ENCODE peak calls at places on chromosome 19, in four cellular contexts. T is mesendoderm, P is H1, F is IMR-90. C is an unnamed sample.

GRCh38 chr19:54168174-54168917 is 4.6 kb downstream of the TMC4 start:
- DNase-seq in T (peak), P (peak), F (peak), C (peak)

GRCh38 chr19:8880864-8881488 is 48.8 kb downstream of the MBD3L1 start:
- DNase-seq in F (no peak), P (no peak), T (no peak), C (no peak)

GRCh38 chr19:55075366-55075998 is at the start of gene EPS8L1:
- DNase-seq in T (peak), P (peak), F (no peak), C (peak)

GRCh38 chr19:50492303-50493052 is 15.8 kb upstream of the GARIN5A start:
- DNase-seq in P (no peak), T (peak), F (no peak), C (peak)

GRCh38 chr19:7850975-7851622 is 21.1 kb downstream of the EVI5L start:
- DNase-seq in P (no peak), T (no peak), F (no peak), C (no peak)

GRCh38 chr19:54188224-54188871 is 1.0 kb downstream of the MBOAT7 start:
- DNase-seq in P (no peak), T (peak), F (peak), C (peak)

GRCh38 chr19:4291200-4291732 is 10.9 kb downstream of the TMIGD2 start:
- DNase-seq in P (no peak), T (no peak), F (no peak), C (no peak)

GRCh38 chr19:48271531-48272151 is 1.8 kb downstream of the ZNF114 start:
- DNase-seq in P (peak), T (peak), F (peak), C (peak)

GRCh38 chr19:47539747-47540311 is 25.0 kb upstream of the NAPA start:
- DNase-seq in P (no peak), T (no peak), F (no peak), C (no peak)

GRCh38 chr19:49691243-49692101 is 556 bp downstream of the CPT1C start:
- DNase-seq in P (peak), F (peak), T (peak), C (peak)

GRCh38 chr19:41264581-41265375 is 606 bp downstream of the HNRNPUL1 start:
- DNase-seq in T (peak), P (no peak), F (peak), C (peak)

GRCh38 chr19:47767349-47767748 is 11.2 kb upstream of the SELENOW start:
- DNase-seq in P (no peak), F (no peak), T (no peak), C (no peak)

GRCh38 chr19:51548213-51548651 is 16.8 kb upstream of the SIGLEC6 start:
- DNase-seq in T (no peak), P (no peak), F (no peak), C (no peak)

GRCh38 chr19:750640-751423 is at the start of gene MISP:
- DNase-seq in T (no peak), P (no peak), F (no peak), C (no peak)

GRCh38 chr19:11931051-11931450 is 6.1 kb downstream of the ZNF700 start:
- DNase-seq in F (peak), P (no peak), T (no peak), C (no peak)

GRCh38 chr19:32407004-32407992 is 1.7 kb downstream of the DPY19L3 start:
- DNase-seq in F (peak), T (peak), P (no peak), C (no peak)

GRCh38 chr19:1672038-1672768 is 19.8 kb upstream of the TCF3 start:
- DNase-seq in T (no peak), P (peak), F (peak), C (peak)

GRCh38 chr19:50030937-50031336 is 5.1 kb downstream of the ZNF473 start:
- DNase-seq in P (no peak), T (no peak), F (no peak), C (no peak)

GRCh38 chr19:57559008-57559403 is 657 bp downstream of the ZNF550 start:
- DNase-seq in P (no peak), T (peak), F (no peak), C (peak)

GRCh38 chr19:12871681-12872080 is 9.6 kb downstream of the DNASE2 start:
- DNase-seq in P (no peak), F (no peak), T (no peak), C (no peak)

GRCh38 chr19:45331411-45331810 is 8.7 kb upstream of the CKM start:
- DNase-seq in F (no peak), P (no peak), T (no peak), C (peak)

GRCh38 chr19:28956421-28956820 is 256.5 kb downstream of the UQCRFS1 start:
- DNase-seq in T (no peak), F (no peak), P (no peak), C (no peak)

GRCh38 chr19:21851596-21852345 is 15.8 kb upstream of the ZNF43 start:
- DNase-seq in F (peak), P (peak), T (peak), C (peak)

GRCh38 chr19:31583148-31583547 is 233.9 kb upstream of the TSHZ3 start:
- DNase-seq in T (no peak), F (no peak), P (no peak), C (peak)

GRCh38 chr19:46616631-46617322 is 8.1 kb downstream of the PTGIR start:
- DNase-seq in P (peak), F (peak), T (peak), C (peak)

GRCh38 chr19:13764821-13765394 is 586 bp downstream of the MRI1 start:
- DNase-seq in P (peak), T (no peak), F (no peak), C (no peak)

GRCh38 chr19:5292843-5293606 is 47.6 kb downstream of the PTPRS start:
- DNase-seq in F (peak), T (peak), P (no peak), C (peak)

GRCh38 chr19:50777830-50778303 is 7.6 kb downstream of the GPR32 start:
- DNase-seq in P (no peak), T (peak), F (peak), C (peak)

GRCh38 chr19:29260477-29261317 is 47.7 kb upstream of the UQCRFS1 start:
- DNase-seq in P (peak), T (peak), F (peak), C (peak)

GRCh38 chr19:53506728-53507127 is 31.2 kb upstream of the ZNF331 start:
- DNase-seq in P (no peak), F (no peak), T (peak), C (no peak)

GRCh38 chr19:14181906-14182305 is 24.1 kb downstream of the ADGRL1 start:
- DNase-seq in F (no peak), P (no peak), T (no peak), C (no peak)

GRCh38 chr19:48395170-48395455 is 1.6 kb downstream of the GRIN2D start:
- DNase-seq in P (no peak), T (no peak), F (no peak), C (no peak)

GRCh38 chr19:49340069-49340864 is 5.1 kb downstream of the CD37 start:
- DNase-seq in P (peak), T (peak), F (no peak), C (peak)

GRCh38 chr19:5314012-5314906 is 26.4 kb downstream of the PTPRS start:
- DNase-seq in P (no peak), T (no peak), F (peak), C (no peak)

GRCh38 chr19:16825312-16826168 is 3.7 kb upstream of the SIN3B start:
- DNase-seq in F (peak), T (peak), P (peak), C (peak)

GRCh38 chr19:46847528-46847927 is 3.1 kb downstream of the AP2S1 start:
- DNase-seq in P (no peak), F (no peak), T (no peak), C (no peak)

GRCh38 chr19:28519950-28520861 is 692.7 kb downstream of the UQCRFS1 start:
- DNase-seq in P (peak), T (no peak), F (no peak), C (no peak)

GRCh38 chr19:591099-591958 is 1.6 kb downstream of the HCN2 start:
- DNase-seq in T (no peak), F (no peak), P (peak), C (no peak)

GRCh38 chr19:44005968-44006367 is 3.2 kb downstream of the ZNF230 start:
- DNase-seq in F (peak), P (no peak), T (no peak), C (no peak)

GRCh38 chr19:44007473-44007872 is 4.7 kb downstream of the ZNF230 start:
- DNase-seq in F (no peak), T (no peak), P (no peak), C (no peak)

GRCh38 chr19:44002212-44002565 is 568 bp upstream of the ZNF230 start:
- DNase-seq in T (no peak), P (no peak), F (peak), C (no peak)

GRCh38 chr19:44002566-44003460 is at the start of gene ZNF230:
- DNase-seq in P (peak), F (peak), T (peak), C (peak)

DNA sequence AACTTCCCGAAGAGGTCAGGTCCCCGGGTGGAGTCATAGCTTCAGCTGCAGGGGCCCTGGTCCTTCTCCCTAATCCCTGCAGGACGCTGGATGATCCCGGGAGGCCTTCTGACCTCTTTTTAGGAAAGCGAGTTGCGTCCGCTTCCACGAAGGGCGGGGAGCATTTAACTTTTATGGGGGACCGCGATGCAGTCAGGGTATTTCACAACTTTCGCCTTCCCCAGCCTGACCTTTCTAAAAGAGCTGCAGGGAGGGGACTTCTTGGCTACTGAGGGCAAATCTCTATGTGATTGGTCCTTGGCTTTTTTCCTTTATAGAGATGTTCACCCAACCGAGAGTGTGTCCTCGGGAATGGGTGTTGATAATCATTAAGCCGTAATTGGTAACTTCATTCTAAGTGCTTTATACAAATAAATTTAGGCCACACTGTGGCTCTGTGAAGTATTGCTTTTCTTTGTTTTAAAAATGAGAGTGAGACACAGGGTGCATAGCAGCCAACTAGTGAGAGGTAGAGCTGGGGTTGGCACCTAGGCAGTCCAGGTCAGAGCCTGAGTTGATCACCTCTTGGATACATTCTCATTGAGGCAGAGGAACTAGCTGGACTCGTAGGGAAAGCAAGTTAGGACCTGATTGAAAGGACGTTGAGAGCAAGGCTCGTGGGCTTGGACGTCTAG is 841 bp downstream of the ZNF230 start:
- DNase-seq in P (peak), T (no peak), F (no peak), C (no peak)
- H4K5ac ChIP-seq in P (no peak), T (no peak), F (peak), C (no peak)

GRCh38 chr19:19816679-19817078 is 4.9 kb downstream of the ZNF506 start:
- DNase-seq in F (no peak), P (no peak), T (peak), C (no peak)
- H4K5ac ChIP-seq in F (no peak), P (no peak), T (no peak), C (no peak)

GRCh38 chr19:38837656-38838121 is 6.1 kb upstream of the ECH1 start:
- DNase-seq in F (peak), P (no peak), T (peak), C (no peak)
- H4K5ac ChIP-seq in F (no peak), P (no peak), T (no peak), C (no peak)

DNA sequence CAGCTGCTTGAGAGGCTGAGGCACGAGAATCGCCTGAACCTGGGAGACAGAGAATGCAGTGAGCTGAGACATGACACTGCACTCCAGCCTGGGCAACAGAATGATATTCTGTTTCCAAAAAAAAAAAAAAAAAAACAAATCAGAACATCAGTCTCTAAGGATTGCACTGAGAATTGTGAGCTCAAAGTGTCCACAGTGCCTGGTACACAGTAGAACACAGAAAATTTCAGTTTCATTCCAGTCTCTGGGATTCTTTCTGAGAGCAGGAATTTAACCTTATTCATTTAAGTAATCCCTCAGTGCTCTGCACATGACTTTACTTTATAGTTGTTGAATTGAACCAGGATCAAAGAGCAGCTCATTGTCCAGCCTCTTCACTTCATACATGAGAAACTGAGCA is 25.9 kb upstream of the GATAD2A start:
- DNase-seq in F (no peak), P (no peak), T (no peak), C (no peak)
- H4K5ac ChIP-seq in F (no peak), P (no peak), T (no peak), C (no peak)

GRCh38 chr19:17957887-17958286 is 9.0 kb upstream of the KCNN1 start:
- DNase-seq in T (no peak), P (no peak), F (no peak), C (no peak)
- H4K5ac ChIP-seq in T (no peak), P (no peak), F (no peak), C (no peak)

GRCh38 chr19:3186377-3186688 is 603 bp downstream of the NCLN start:
- DNase-seq in T (no peak), P (no peak), F (no peak), C (no peak)
- H4K5ac ChIP-seq in T (no peak), P (no peak), F (no peak), C (no peak)

GRCh38 chr19:39660661-39661060 is 4.9 kb downstream of the LGALS16 start:
- DNase-seq in T (no peak), F (no peak), P (no peak), C (no peak)

GRCh38 chr19:39655613-39656012 is at the start of gene LGALS16:
- DNase-seq in T (no peak), F (no peak), P (no peak), C (no peak)

GRCh38 chr19:39661565-39661964 is 5.9 kb downstream of the LGALS16 start:
- DNase-seq in T (no peak), F (no peak), P (no peak), C (no peak)

DNA sequence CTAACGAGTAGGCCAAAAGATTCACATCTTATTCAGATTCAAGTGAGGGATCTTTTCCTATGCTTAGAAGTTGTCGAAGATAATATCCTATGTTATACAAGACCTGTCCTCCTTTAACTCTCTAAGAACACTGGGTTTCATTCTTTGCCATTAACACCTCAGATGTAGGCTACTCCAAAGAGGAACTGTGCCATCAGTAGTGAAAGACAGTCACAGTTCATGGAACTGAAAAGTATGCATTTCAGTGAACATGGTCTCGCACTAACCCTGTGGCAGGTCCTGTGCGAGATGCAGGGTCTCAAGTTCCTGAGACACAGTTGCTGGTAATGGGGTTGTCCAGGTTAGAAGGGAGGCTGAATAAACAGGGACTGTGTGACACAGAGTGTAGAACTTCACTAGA is 4.1 kb downstream of the LGALS16 start:
- DNase-seq in P (no peak), T (no peak), F (no peak), C (no peak)
- H4K5ac ChIP-seq in P (no peak), T (no peak), F (no peak), C (no peak)

DNA sequence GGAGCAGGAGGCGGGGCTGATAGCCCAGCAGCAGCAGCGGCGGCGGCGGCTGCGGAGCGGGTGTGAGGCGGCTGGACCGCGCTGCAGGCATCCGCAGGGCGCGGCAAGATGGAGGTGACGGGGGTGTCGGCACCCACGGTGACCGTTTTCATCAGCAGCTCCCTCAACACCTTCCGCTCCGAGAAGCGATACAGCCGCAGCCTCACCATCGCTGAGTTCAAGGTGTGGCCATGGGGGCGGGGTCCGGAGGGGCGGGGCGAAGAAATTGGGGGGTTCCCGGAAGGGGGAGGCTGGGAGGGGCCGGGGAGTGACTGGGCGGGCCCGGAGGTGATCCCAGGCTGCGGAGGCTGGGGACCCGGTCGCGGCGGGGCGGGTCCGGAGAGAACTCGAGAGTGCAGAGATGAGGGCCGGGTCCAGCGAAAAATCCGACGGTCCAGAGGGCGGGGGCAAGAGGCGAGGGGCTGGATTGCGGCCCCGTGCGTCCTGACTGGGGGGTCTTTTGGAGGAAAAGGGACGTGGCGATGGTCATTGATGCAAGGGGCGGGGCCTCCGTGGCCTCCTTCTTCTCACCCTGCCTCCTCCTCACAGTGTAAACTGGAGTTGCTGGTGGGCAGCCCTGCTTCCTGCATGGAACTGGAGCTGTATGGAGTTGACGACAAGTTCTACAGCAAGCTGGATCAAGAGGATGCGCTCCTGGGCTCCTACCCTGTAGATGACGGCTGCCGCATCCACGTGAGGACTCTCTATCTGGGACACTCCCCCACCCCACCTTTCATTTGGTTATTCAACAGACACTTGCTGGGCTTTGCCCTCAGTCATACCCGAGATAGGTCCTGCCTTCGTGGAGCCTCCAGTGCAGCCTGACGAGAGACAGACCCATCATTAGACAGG is at the start of gene TBCB:
- DNase-seq in P (no peak), T (peak), F (peak), C (no peak)
- H4K5ac ChIP-seq in P (peak), T (no peak), F (peak), C (no peak)